ENCODE peak calls at places on chromosomes 2 and 18, in five cellular contexts. L is NCI-H1417, N is pulmonary artery endothelial cell, K is MM.1S, Q is GM10248. T is an unnamed sample.

GRCh38 chr2:205411558-205411957 is 270.7 kb upstream of the NRP2 start:
- DNase-seq in L (no peak), Q (no peak), K (no peak), N (no peak), T (no peak)

GRCh38 chr2:96920801-96921560 is 51.1 kb upstream of the SEMA4C start:
- DNase-seq in Q (no peak), K (no peak), N (no peak), L (no peak), T (peak)

GRCh38 chr2:98816281-98816680 is 85.3 kb upstream of the MGAT4A start:
- DNase-seq in Q (no peak), N (no peak), L (no peak), K (no peak), T (no peak)

GRCh38 chr2:214076527-214076926 is 334.3 kb upstream of the VWC2L start:
- DNase-seq in Q (no peak), K (no peak), L (no peak), N (no peak), T (no peak)

GRCh38 chr18:4125246-4125938 is 329.7 kb downstream of the DLGAP1 start:
- DNase-seq in N (no peak), L (no peak), Q (no peak), K (peak), T (no peak)

GRCh38 chr2:37771600-37772088 is 100.2 kb upstream of the CDC42EP3 start:
- DNase-seq in N (no peak), Q (no peak), L (no peak), K (no peak), T (no peak)

GRCh38 chr2:240136671-240137292 is 677 bp upstream of the COPS9 start:
- DNase-seq in Q (peak), L (no peak), K (no peak), N (no peak), T (peak)

GRCh38 chr18:50277935-50278334 is 3.4 kb downstream of the MBD1 start:
- DNase-seq in Q (no peak), L (no peak), N (no peak), K (no peak), T (no peak)

GRCh38 chr2:20378891-20379519 is 28.4 kb upstream of the PUM2 start:
- DNase-seq in Q (no peak), K (no peak), N (peak), L (peak), T (no peak)

GRCh38 chr18:45107425-45107824 is 426.7 kb downstream of the SETBP1 start:
- DNase-seq in K (no peak), N (no peak), L (no peak), Q (no peak), T (no peak)

GRCh38 chr2:204472375-204472774 is 72.9 kb upstream of the PARD3B start:
- DNase-seq in K (no peak), N (no peak), Q (no peak), L (no peak), T (no peak)

GRCh38 chr2:27428978-27429541 is 629 bp downstream of the NRBP1 start:
- DNase-seq in K (peak), Q (peak), N (peak), L (peak), T (peak)

GRCh38 chr2:189609853-189610252 is 29.3 kb upstream of the SLC40A1 start:
- DNase-seq in Q (no peak), L (no peak), K (no peak), N (no peak), T (no peak)

GRCh38 chr2:27305516-27305915 is 2.7 kb downstream of the UCN start:
- DNase-seq in Q (no peak), K (no peak), L (no peak), N (no peak), T (no peak)

GRCh38 chr18:11963991-11964484 is 17.3 kb upstream of the IMPA2 start:
- DNase-seq in K (no peak), N (no peak), L (no peak), Q (no peak), T (no peak)

GRCh38 chr18:8977166-8977565 is 125.3 kb upstream of the NDUFV2 start:
- DNase-seq in K (no peak), Q (no peak), L (no peak), N (no peak), T (no peak)

GRCh38 chr18:65938592-65939372 is 188.0 kb downstream of the CDH7 start:
- DNase-seq in N (no peak), K (peak), Q (no peak), L (peak), T (no peak)

T was measured in B cell.